ENCODE peak calls at places on chromosomes 6 and 20, in four cellular contexts. E is psoas muscle; P is CD4-positive, alpha-beta memory T cell; A is breast epithelium. I is an unnamed sample. For H3K9me3, the result is how much of the 10 kb centered on the place peaks cover.

GRCh38 chr20:1863296-1863695 is 31.9 kb upstream of the SIRPA start:
- DNase-seq in E (no peak), A (no peak), P (no peak), I (no peak)

GRCh38 chr6:28866342-28867077 is 57.3 kb downstream of the TRIM27 start:
- DNase-seq in E (peak), A (peak), P (peak), I (peak)

GRCh38 chr6:104884867-104885517 is 25.3 kb upstream of the HACE1 start:
- DNase-seq in E (no peak), P (no peak), A (no peak), I (no peak)

GRCh38 chr20:47989957-47990356 is 204.7 kb upstream of the SULF2 start:
- DNase-seq in P (no peak), E (no peak), A (peak), I (no peak)

GRCh38 chr20:2872304-2873009 is 824 bp upstream of the PTPRA start:
- DNase-seq in E (peak), A (peak), P (peak), I (peak)

GRCh38 chr6:90719321-90720195 is 132.7 kb upstream of the MAP3K7 start:
- DNase-seq in A (no peak), E (no peak), P (no peak), I (no peak)

GRCh38 chr6:19851273-19852089 is 14.3 kb downstream of the ID4 start:
- DNase-seq in E (no peak), A (no peak), P (no peak), I (no peak)

GRCh38 chr6:112939543-112939942 is 592.4 kb downstream of the RFPL4B start:
- DNase-seq in P (no peak), E (no peak), A (no peak), I (no peak)

GRCh38 chr6:14530385-14530784 is 412.8 kb downstream of the CD83 start:
- DNase-seq in E (no peak), P (no peak), A (no peak), I (no peak)

GRCh38 chr6:150881911-150882481 is 16.5 kb downstream of the MTHFD1L start:
- DNase-seq in E (no peak), A (peak), P (no peak), I (no peak)

GRCh38 chr6:53573299-53573698 is 28.4 kb upstream of the GCLC start:
- DNase-seq in A (no peak), P (no peak), E (no peak), I (no peak)

GRCh38 chr20:50001784-50002311 is 19.1 kb downstream of the SNAI1 start:
- DNase-seq in P (no peak), E (no peak), A (no peak), I (no peak)

GRCh38 chr20:50005378-50006020 is 22.7 kb downstream of the SNAI1 start:
- DNase-seq in P (no peak), A (no peak), E (no peak), I (no peak)

GRCh38 chr20:50003253-50003656 is 20.5 kb downstream of the SNAI1 start:
- DNase-seq in E (no peak), P (no peak), A (no peak), I (no peak)

GRCh38 chr20:50007369-50007768 is 24.6 kb downstream of the SNAI1 start:
- DNase-seq in E (no peak), P (no peak), A (no peak), I (no peak)

GRCh38 chr20:50004175-50004574 is 21.4 kb downstream of the SNAI1 start:
- DNase-seq in P (no peak), A (no peak), E (no peak), I (no peak)
- H3K9me3 ChIP-seq in P (under half), A (under half), E (under half), I (under half)

GRCh38 chr6:168038576-168039140 is 40.4 kb downstream of the FRMD1 start:
- DNase-seq in A (no peak), E (no peak), P (no peak), I (no peak)

GRCh38 chr6:168037856-168038255 is 40.4 kb downstream of the KIF25 start:
- DNase-seq in P (no peak), A (no peak), E (no peak), I (no peak)

GRCh38 chr6:168040856-168041496 is 38.0 kb downstream of the FRMD1 start:
- DNase-seq in P (no peak), A (no peak), E (no peak), I (no peak)

GRCh38 chr6:168039849-168040248 is 39.2 kb downstream of the FRMD1 start:
- DNase-seq in P (no peak), E (no peak), A (no peak), I (no peak)

GRCh38 chr6:168039301-168039700 is 39.7 kb downstream of the FRMD1 start:
- DNase-seq in P (no peak), E (no peak), A (no peak), I (no peak)
- H3K9me3 ChIP-seq in P (under half), E (under half), A (under half), I (under half)

GRCh38 chr6:154672086-154672485 is 61.1 kb upstream of the SCAF8 start:
- DNase-seq in E (no peak), P (no peak), A (no peak), I (no peak)
- H3K9me3 ChIP-seq in E (under half), P (under half), A (under half), I (under half)

DNA sequence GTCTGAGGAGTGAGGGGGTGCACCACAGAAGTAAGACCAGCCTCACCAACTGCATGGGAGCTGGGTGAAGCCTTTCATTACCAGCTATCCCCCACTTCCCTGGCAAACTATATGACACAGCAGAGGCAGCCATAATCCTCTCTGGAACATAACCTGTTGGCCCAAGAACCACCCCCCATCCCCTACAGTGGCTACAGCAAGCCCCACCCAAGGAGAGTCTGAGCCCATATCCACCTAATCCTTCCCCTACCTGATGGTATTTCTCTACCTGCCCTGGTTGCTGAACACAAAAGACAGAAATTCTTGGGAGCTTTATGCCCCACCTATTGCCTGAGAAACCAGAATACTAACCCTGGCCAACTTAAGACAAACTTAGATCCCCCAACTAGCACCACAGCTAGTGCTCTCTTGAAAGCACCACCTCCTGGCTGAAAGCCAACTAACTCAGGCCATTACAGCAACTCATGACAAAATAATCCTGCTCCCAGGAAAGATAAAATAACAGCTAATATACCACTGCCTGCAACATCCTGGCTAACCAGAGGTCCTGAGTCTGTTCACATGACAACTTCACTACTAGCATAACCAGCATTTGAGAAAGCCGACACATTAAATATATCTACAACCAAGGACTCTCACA is 11.2 kb downstream of the RNGTT start:
- DNase-seq in E (no peak), A (no peak), P (no peak), I (no peak)
- H3K9me3 ChIP-seq in E (under half), A (under half), P (under half), I (under half)

GRCh38 chr6:167733740-167734661 is 92.7 kb upstream of the AFDN start:
- DNase-seq in P (no peak), A (peak), E (no peak), I (no peak)
- H3K9me3 ChIP-seq in P (under half), A (under half), E (under half), I (under half)

GRCh38 chr20:46501337-46501942 is 11.9 kb downstream of the ZNF334 start:
- DNase-seq in E (no peak), A (no peak), P (no peak), I (no peak)
- H3K9me3 ChIP-seq in E (under half), A (under half), P (under half), I (under half)

GRCh38 chr20:56091635-56092180 is 86.4 kb upstream of the CBLN4 start:
- DNase-seq in P (no peak), A (no peak), E (no peak), I (no peak)
- H3K9me3 ChIP-seq in P (under half), A (under half), E (under half), I (under half)

GRCh38 chr20:56217820-56218219 is 30.7 kb upstream of the MC3R start:
- DNase-seq in A (no peak), E (no peak), P (no peak), I (no peak)
- H3K9me3 ChIP-seq in A (under half), E (under half), P (under half), I (under half)

DNA sequence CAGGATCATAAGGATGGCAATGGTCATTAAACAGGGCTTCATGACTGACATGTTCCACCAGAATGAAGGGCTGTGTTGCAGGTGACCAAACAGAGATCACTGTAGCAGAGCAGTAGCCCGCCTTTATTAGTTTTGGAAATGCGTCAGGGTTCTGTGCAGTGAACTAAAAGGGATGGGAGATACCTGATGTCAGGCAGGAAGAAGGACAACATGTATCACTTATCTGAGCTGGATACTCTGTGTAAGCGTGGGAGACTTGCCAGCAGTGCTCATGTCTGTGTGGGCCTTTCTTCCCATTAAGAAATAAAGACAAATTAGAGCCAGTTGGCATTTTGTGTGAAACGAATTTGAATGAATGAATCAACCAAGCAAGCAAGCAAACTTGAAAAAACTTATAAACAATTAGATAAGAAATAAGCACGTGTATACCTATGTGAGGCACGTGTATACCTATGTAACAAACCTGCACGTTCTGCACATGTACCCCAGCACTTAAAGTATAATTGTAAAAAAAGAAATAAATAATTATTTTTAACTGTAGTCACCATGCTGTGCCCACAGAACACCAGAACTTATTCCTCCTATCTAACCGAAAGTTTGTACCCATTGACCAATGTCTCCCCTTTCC is at the start of gene DEFB116:
- DNase-seq in E (no peak), P (no peak), A (no peak), I (no peak)
- H3K9me3 ChIP-seq in E (under half), P (under half), A (under half), I (under half)

I was measured in T-helper 17 cell.